ENCODE peak calls at places on chromosomes 7 and 10, in ten cellular contexts. G is AG04449; A is nucleus accumbens; Z is sigmoid colon; M is H54; X is effector CD4-positive, alpha-beta T cell; J is CMK; L is HEK293T; W is neural crest cell; H is smooth muscle cell of the brain vasculature. I is an unnamed sample.

GRCh38 chr10:58322072-58322834 is 12.6 kb upstream of the UBE2D1 start:
- DNase-seq in G (no peak), A (no peak), Z (no peak), M (no peak), X (no peak), J (no peak), L (no peak), W (no peak), H (no peak), I (no peak)

GRCh38 chr7:8913687-8914086 is 480.3 kb downstream of the NXPH1 start:
- DNase-seq in G (no peak), A (no peak), Z (no peak), M (no peak), X (no peak), J (no peak), L (no peak), W (no peak), H (no peak), I (no peak)

GRCh38 chr10:83682399-83682798 is 456.9 kb upstream of the GHITM start:
- DNase-seq in G (no peak), A (no peak), Z (no peak), M (no peak), X (no peak), J (no peak), L (no peak), W (no peak), H (no peak), I (no peak)

GRCh38 chr10:70266701-70267100 is 17.1 kb downstream of the NPFFR1 start:
- DNase-seq in G (no peak), A (no peak), Z (no peak), M (no peak), X (no peak), J (no peak), L (no peak), W (no peak), H (no peak), I (no peak)

GRCh38 chr10:130368761-130369560 is 232.8 kb downstream of the GLRX3 start:
- DNase-seq in G (no peak), A (no peak), Z (no peak), M (no peak), X (no peak), J (no peak), L (no peak), W (no peak), H (no peak), I (no peak)

GRCh38 chr7:31986878-31987518 is 83.2 kb downstream of the PDE1C start:
- DNase-seq in G (peak; percentile 49), A (no peak), Z (no peak), M (no peak), X (no peak), J (no peak), L (no peak), W (no peak), H (no peak), I (no peak)

GRCh38 chr7:88042157-88042556 is 108.1 kb downstream of the ADAM22 start:
- DNase-seq in G (no peak), A (no peak), Z (no peak), M (no peak), X (no peak), J (no peak), L (no peak), W (no peak), H (no peak), I (no peak)

GRCh38 chr7:111931958-111932357 is 274.2 kb downstream of the DOCK4 start:
- DNase-seq in G (no peak), A (no peak), Z (no peak), M (no peak), X (no peak), J (no peak), L (no peak), W (no peak), H (no peak), I (no peak)

GRCh38 chr10:123203393-123204126 is 49.4 kb downstream of the BUB3 start:
- DNase-seq in G (no peak), A (no peak), Z (no peak), M (no peak), X (no peak), J (no peak), L (no peak), W (no peak), H (no peak), I (no peak)

GRCh38 chr7:33624172-33624571 is 281.2 kb upstream of the BMPER start:
- DNase-seq in G (no peak), A (no peak), Z (no peak), M (no peak), X (no peak), J (no peak), L (no peak), W (no peak), H (no peak), I (no peak)

GRCh38 chr10:71247306-71247705 is 34.9 kb downstream of the UNC5B start:
- DNase-seq in G (no peak), A (no peak), Z (no peak), M (no peak), X (no peak), J (no peak), L (no peak), W (no peak), H (no peak), I (no peak)

GRCh38 chr7:127154958-127155357 is 97.8 kb downstream of the GRM8 start:
- DNase-seq in G (no peak), A (no peak), Z (no peak), M (no peak), X (no peak), J (no peak), L (no peak), W (no peak), H (no peak), I (no peak)

GRCh38 chr10:69479241-69479730 is 28.0 kb downstream of the TSPAN15 start:
- DNase-seq in G (no peak), A (peak; percentile 21), Z (peak; percentile 85), M (no peak), X (no peak), J (peak; percentile 71), L (no peak), W (no peak), H (no peak), I (no peak)

GRCh38 chr7:151113344-151114150 is 27.3 kb downstream of the AGAP3 start:
- DNase-seq in G (peak; percentile 53), A (no peak), Z (no peak), M (peak; percentile 99), X (no peak), J (no peak), L (peak; percentile 63), W (no peak), H (peak; percentile 26), I (no peak)

GRCh38 chr10:85048644-85049043 is 720.3 kb downstream of the CCSER2 start:
- DNase-seq in G (no peak), A (no peak), Z (no peak), M (no peak), X (no peak), J (no peak), L (no peak), W (no peak), H (no peak), I (no peak)

GRCh38 chr7:22173884-22174573 is 182.9 kb downstream of the RAPGEF5 start:
- DNase-seq in G (no peak), A (no peak), Z (no peak), M (no peak), X (no peak), J (no peak), L (no peak), W (no peak), H (no peak), I (no peak)

GRCh38 chr10:105206616-105207015 is 565.5 kb downstream of the SORCS3 start:
- DNase-seq in G (no peak), A (no peak), Z (no peak), M (no peak), X (no peak), J (no peak), L (no peak), W (no peak), H (no peak), I (no peak)

GRCh38 chr10:10094700-10095099 is 923.0 kb upstream of the CELF2 start:
- DNase-seq in G (no peak), A (no peak), Z (no peak), M (no peak), X (no peak), J (no peak), L (no peak), W (no peak), H (peak; percentile 31), I (peak; percentile 49)

GRCh38 chr7:129689995-129690581 is 78.6 kb downstream of the NRF1 start:
- DNase-seq in G (no peak), A (no peak), Z (no peak), M (no peak), X (no peak), J (no peak), L (no peak), W (no peak), H (no peak), I (no peak)

GRCh38 chr7:130144632-130145171 is 60.5 kb downstream of the TMEM209 start:
- DNase-seq in G (peak; percentile 47), A (no peak), Z (no peak), M (no peak), X (no peak), J (no peak), L (no peak), W (no peak), H (no peak), I (no peak)

GRCh38 chr10:53765311-53765710 is 992.7 kb upstream of the MBL2 start:
- DNase-seq in G (no peak), A (no peak), Z (no peak), M (no peak), X (no peak), J (no peak), L (no peak), W (no peak), H (no peak), I (no peak)

GRCh38 chr10:58973235-58973595 is 203.2 kb upstream of the PHYHIPL start:
- DNase-seq in G (no peak), A (no peak), Z (no peak), M (no peak), X (no peak), J (no peak), L (no peak), W (no peak), H (no peak), I (no peak)

GRCh38 chr10:55215699-55216098 is 414.7 kb upstream of the PCDH15 start:
- DNase-seq in G (no peak), A (no peak), Z (no peak), M (no peak), X (no peak), J (no peak), L (no peak), W (no peak), H (no peak), I (no peak)

GRCh38 chr10:117477961-117478670 is 64.4 kb upstream of the EMX2 start:
- DNase-seq in G (peak; percentile 82), A (no peak), Z (no peak), M (peak; percentile 23), X (no peak), J (peak; percentile 25), L (peak; percentile 38), W (no peak), H (no peak), I (no peak)

GRCh38 chr10:89478085-89478738 is 57.2 kb downstream of the SLC16A12 start:
- DNase-seq in G (no peak), A (no peak), Z (no peak), M (no peak), X (no peak), J (no peak), L (no peak), W (no peak), H (no peak), I (no peak)